ENCODE peak calls at places on chromosomes 13 and 19, in four cellular contexts. One of them, this sample, is unnamed. For H3K4me1, the result is how much of the 10 kb centered on the place peaks cover.

GRCh38 chr13:35566340-35566739 is 89.9 kb upstream of the MAB21L1 start:
- DNase-seq in breast epithelium: no peak
- DNase-seq in sigmoid colon: no peak
- DNase-seq in A549: no peak
- DNase-seq in this sample: no peak

GRCh38 chr13:61685683-61686013 is 270.0 kb upstream of the PCDH20 start:
- DNase-seq in sigmoid colon: no peak
- DNase-seq in breast epithelium: no peak
- DNase-seq in A549: no peak
- DNase-seq in this sample: no peak

GRCh38 chr13:18998389-18998788 is 183.2 kb downstream of the TUBA3C start:
- DNase-seq in breast epithelium: no peak
- DNase-seq in sigmoid colon: no peak
- DNase-seq in A549: no peak
- DNase-seq in this sample: no peak

GRCh38 chr13:111177081-111177711 is 62.1 kb downstream of the ARHGEF7 start:
- DNase-seq in breast epithelium: no peak
- DNase-seq in A549: no peak
- DNase-seq in sigmoid colon: peak
- DNase-seq in this sample: peak

GRCh38 chr19:23917856-23918255 is 3.2 kb downstream of the ZNF726 start:
- DNase-seq in breast epithelium: no peak
- DNase-seq in sigmoid colon: no peak
- DNase-seq in A549: no peak
- DNase-seq in this sample: no peak

GRCh38 chr19:30968210-30968609 is 381.0 kb downstream of the TSHZ3 start:
- DNase-seq in sigmoid colon: no peak
- DNase-seq in A549: no peak
- DNase-seq in breast epithelium: no peak
- DNase-seq in this sample: no peak

GRCh38 chr19:10929402-10929794 is 787 bp downstream of the TIMM29 start:
- DNase-seq in breast epithelium: no peak
- DNase-seq in sigmoid colon: no peak
- DNase-seq in A549: no peak
- DNase-seq in this sample: peak

GRCh38 chr13:30151398-30151797 is 156.0 kb downstream of the KATNAL1 start:
- DNase-seq in breast epithelium: no peak
- DNase-seq in A549: no peak
- DNase-seq in sigmoid colon: no peak
- DNase-seq in this sample: no peak

GRCh38 chr13:100610399-100611347 is 22.1 kb upstream of the GGACT start:
- DNase-seq in sigmoid colon: no peak
- DNase-seq in breast epithelium: no peak
- DNase-seq in A549: no peak
- DNase-seq in this sample: no peak

GRCh38 chr19:57406516-57407123 is 4.3 kb upstream of the ZNF17 start:
- DNase-seq in breast epithelium: peak
- DNase-seq in sigmoid colon: no peak
- DNase-seq in A549: no peak
- DNase-seq in this sample: peak

GRCh38 chr13:32911506-32911905 is 104.7 kb upstream of the KL start:
- DNase-seq in breast epithelium: no peak
- DNase-seq in A549: peak
- DNase-seq in sigmoid colon: no peak
- DNase-seq in this sample: no peak

GRCh38 chr19:45506246-45506990 is 861 bp upstream of the VASP start:
- DNase-seq in sigmoid colon: peak
- DNase-seq in A549: peak
- DNase-seq in breast epithelium: peak
- DNase-seq in this sample: peak

GRCh38 chr19:7159105-7159933 is 89.8 kb downstream of the ZNF557 start:
- DNase-seq in A549: no peak
- DNase-seq in sigmoid colon: peak
- DNase-seq in breast epithelium: no peak
- DNase-seq in this sample: no peak

GRCh38 chr13:23321534-23322241 is 111.8 kb downstream of the SACS start:
- DNase-seq in A549: peak
- DNase-seq in breast epithelium: no peak
- DNase-seq in sigmoid colon: peak
- DNase-seq in this sample: no peak

GRCh38 chr13:19838726-19839342 is 24.6 kb downstream of the ZMYM5 start:
- DNase-seq in sigmoid colon: no peak
- DNase-seq in breast epithelium: no peak
- DNase-seq in A549: no peak
- DNase-seq in this sample: no peak

GRCh38 chr13:41306271-41307150 is 4.6 kb upstream of the NAA16 start:
- DNase-seq in breast epithelium: no peak
- DNase-seq in sigmoid colon: no peak
- DNase-seq in A549: no peak
- DNase-seq in this sample: no peak

GRCh38 chr19:47446534-47447469 is 24.9 kb downstream of the SLC8A2 start:
- DNase-seq in breast epithelium: no peak
- DNase-seq in sigmoid colon: no peak
- DNase-seq in A549: peak
- DNase-seq in this sample: no peak

GRCh38 chr19:47723573-47723923 is 10.3 kb downstream of the EHD2 start:
- DNase-seq in breast epithelium: no peak
- DNase-seq in A549: no peak
- DNase-seq in sigmoid colon: peak
- DNase-seq in this sample: no peak

GRCh38 chr13:112446867-112447266 is 70.7 kb downstream of the SPACA7 start:
- DNase-seq in breast epithelium: no peak
- DNase-seq in A549: no peak
- DNase-seq in sigmoid colon: peak
- DNase-seq in this sample: no peak

GRCh38 chr13:21925720-21926119 is 254.8 kb downstream of the FGF9 start:
- DNase-seq in sigmoid colon: no peak
- DNase-seq in A549: no peak
- DNase-seq in breast epithelium: no peak
- DNase-seq in this sample: no peak

GRCh38 chr19:41626877-41627276 is at the start of gene CEACAM4:
- DNase-seq in A549: no peak
- DNase-seq in sigmoid colon: no peak
- DNase-seq in breast epithelium: no peak
- DNase-seq in this sample: peak

GRCh38 chr19:35346193-35347052 is 1.3 kb upstream of the FFAR1 start:
- DNase-seq in breast epithelium: peak
- DNase-seq in sigmoid colon: peak
- DNase-seq in A549: no peak
- DNase-seq in this sample: peak

GRCh38 chr13:72437458-72437857 is 290.0 kb downstream of the MZT1 start:
- DNase-seq in sigmoid colon: no peak
- DNase-seq in A549: no peak
- DNase-seq in breast epithelium: no peak
- DNase-seq in this sample: no peak

GRCh38 chr19:15944401-15944800 is 4.4 kb upstream of the OR10H4 start:
- DNase-seq in A549: no peak
- DNase-seq in sigmoid colon: no peak
- DNase-seq in breast epithelium: no peak
- DNase-seq in this sample: no peak

GRCh38 chr13:91817250-91817649 is 418.8 kb downstream of the GPC5 start:
- DNase-seq in sigmoid colon: no peak
- DNase-seq in breast epithelium: no peak
- DNase-seq in A549: no peak
- DNase-seq in this sample: no peak

GRCh38 chr19:31290926-31291590 is 58.2 kb downstream of the TSHZ3 start:
- DNase-seq in breast epithelium: no peak
- DNase-seq in sigmoid colon: peak
- DNase-seq in A549: no peak
- DNase-seq in this sample: no peak

GRCh38 chr19:50147462-50148423 is 15.3 kb downstream of the IZUMO2 start:
- DNase-seq in A549: peak
- DNase-seq in sigmoid colon: peak
- DNase-seq in breast epithelium: peak
- DNase-seq in this sample: peak

GRCh38 chr13:71922191-71922590 is 55.2 kb upstream of the DACH1 start:
- DNase-seq in A549: no peak
- DNase-seq in breast epithelium: no peak
- DNase-seq in sigmoid colon: no peak
- DNase-seq in this sample: no peak

GRCh38 chr13:83752141-83752540 is 130.1 kb downstream of the SLITRK1 start:
- DNase-seq in sigmoid colon: no peak
- DNase-seq in A549: no peak
- DNase-seq in breast epithelium: no peak
- DNase-seq in this sample: no peak

GRCh38 chr19:57656346-57656745 is 12.4 kb upstream of the ZSCAN4 start:
- DNase-seq in breast epithelium: no peak
- DNase-seq in A549: no peak
- DNase-seq in sigmoid colon: no peak
- DNase-seq in this sample: no peak

GRCh38 chr13:51283361-51283760 is 56.1 kb upstream of the SERPINE3 start:
- DNase-seq in A549: no peak
- DNase-seq in sigmoid colon: no peak
- DNase-seq in breast epithelium: no peak
- DNase-seq in this sample: no peak

GRCh38 chr13:48094404-48094780 is 512 bp downstream of the MED4 start:
- DNase-seq in breast epithelium: no peak
- DNase-seq in A549: no peak
- DNase-seq in sigmoid colon: no peak
- DNase-seq in this sample: no peak
- TF ChIP-seq POLR2A in breast epithelium: no peak
- TF ChIP-seq POLR2A in A549: no peak
- TF ChIP-seq POLR2A in sigmoid colon: no peak
- TF ChIP-seq POLR2A in this sample: no peak

GRCh38 chr19:1072371-1073015 is 5.5 kb downstream of the ARHGAP45 start:
- DNase-seq in sigmoid colon: no peak
- DNase-seq in breast epithelium: no peak
- DNase-seq in A549: no peak
- DNase-seq in this sample: no peak
- H3K4me1 ChIP-seq in sigmoid colon: under half
- H3K4me1 ChIP-seq in breast epithelium: under half
- H3K4me1 ChIP-seq in A549: under half
- H3K4me1 ChIP-seq in this sample: under half

DNA sequence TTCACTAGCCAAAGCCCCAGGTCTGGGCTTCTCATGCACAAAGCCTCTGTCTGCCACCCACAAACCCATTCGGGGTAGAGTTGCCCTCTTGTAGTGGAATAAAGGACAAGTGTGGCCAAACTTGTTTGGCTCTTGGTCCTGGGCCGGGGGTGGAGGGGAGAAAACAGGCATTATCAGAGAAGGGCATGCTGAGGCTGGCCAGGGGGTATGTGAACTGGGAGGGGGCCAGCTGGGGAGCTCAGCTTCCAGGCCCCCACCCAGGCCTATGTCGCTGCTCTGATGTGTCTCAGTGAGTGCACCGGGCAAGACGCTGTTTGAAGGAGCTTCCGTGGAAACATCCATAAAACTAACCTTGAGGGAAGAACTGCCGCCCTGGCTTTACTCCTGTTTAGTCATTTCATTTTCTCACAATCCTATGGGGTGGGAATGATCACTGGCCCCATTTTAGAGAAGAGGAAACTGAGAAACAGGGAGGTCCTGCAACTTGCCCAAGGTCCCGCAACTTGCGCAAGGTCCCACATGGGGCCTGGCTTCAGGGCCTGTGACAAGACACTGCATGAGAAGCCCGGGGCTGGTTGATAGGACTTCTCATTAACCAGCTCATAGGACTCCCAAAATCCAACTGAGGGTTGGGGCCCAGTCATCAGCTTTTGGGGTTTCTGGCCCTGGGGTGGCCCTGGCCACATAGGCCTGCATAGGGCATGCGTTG is 30.8 kb downstream of the CCNE1 start:
- DNase-seq in breast epithelium: no peak
- DNase-seq in sigmoid colon: peak
- DNase-seq in A549: no peak
- DNase-seq in this sample: peak
- H3K4me3 ChIP-seq in breast epithelium: no peak
- H3K4me3 ChIP-seq in sigmoid colon: peak
- H3K4me3 ChIP-seq in A549: no peak
- H3K4me3 ChIP-seq in this sample: no peak

DNA sequence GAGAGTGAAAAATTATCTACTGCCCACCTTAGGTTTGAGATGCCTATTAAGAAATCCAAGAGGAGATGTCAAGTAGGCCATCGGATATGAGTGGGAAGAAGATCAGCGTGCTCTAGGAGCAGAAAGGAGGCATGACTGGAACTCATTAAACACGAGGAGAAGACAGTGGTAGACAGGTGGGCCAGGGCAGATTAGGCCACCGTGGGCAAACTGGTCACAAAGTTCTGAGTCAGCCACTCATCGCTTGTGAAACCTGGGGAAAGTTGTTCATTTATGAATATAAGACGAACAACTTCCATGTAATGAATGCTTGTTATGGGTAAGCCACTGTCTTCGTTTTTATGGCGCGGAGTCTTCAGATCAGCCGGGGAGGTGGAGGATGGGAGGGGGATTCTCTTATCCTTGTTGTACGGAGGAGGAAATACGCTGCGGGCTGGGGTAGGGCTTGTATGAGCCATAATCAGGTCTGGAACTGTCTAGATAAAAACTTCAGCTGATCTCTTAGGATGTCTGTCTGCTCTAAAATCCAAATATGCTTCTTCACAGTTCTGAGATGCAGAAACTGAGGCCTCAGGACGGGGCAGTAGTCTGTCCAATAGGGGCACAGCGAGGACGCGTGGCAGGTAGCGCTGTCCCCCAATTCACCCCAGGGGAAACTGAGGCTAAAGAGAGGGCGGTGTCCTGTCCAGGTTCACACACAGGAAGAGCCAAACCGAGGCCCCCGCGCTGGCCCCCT is 1.1 kb upstream of the ZNF444 start:
- DNase-seq in sigmoid colon: no peak
- DNase-seq in A549: peak
- DNase-seq in breast epithelium: no peak
- DNase-seq in this sample: no peak
- TF ChIP-seq POLR2A in sigmoid colon: no peak
- TF ChIP-seq POLR2A in A549: no peak
- TF ChIP-seq POLR2A in breast epithelium: no peak
- TF ChIP-seq POLR2A in this sample: no peak

DNA sequence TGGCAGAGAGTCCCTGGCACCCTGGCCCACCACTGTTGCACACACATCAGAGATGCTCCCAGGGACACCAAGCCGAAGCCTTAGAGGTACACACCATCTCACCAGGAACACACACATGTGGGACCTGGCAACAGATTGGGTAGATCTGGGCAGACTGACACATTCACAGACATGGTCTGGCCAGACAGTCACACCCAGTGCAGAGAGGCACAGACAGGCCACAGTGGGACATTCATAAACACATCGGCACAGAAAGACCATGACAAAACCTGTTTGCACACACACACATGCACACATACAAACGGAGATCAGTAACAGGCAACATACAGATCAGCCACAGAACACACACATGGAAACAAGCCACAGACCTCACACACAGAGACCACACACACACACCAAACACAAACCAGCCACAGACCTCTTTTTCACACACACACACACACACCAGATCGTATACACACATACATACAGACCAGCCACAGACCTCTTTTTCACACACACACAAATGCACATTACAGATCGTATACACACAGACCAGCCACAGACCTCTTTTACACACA is 6.3 kb upstream of the JUNB start:
- DNase-seq in sigmoid colon: no peak
- DNase-seq in breast epithelium: no peak
- DNase-seq in A549: no peak
- DNase-seq in this sample: no peak
- H3K4me1 ChIP-seq in sigmoid colon: half or more
- H3K4me1 ChIP-seq in breast epithelium: under half
- H3K4me1 ChIP-seq in A549: half or more
- H3K4me1 ChIP-seq in this sample: under half